ENCODE peak calls at places on chromosome 6, in eight cellular contexts. A is fibroblast of the aortic adventitia, U is PC-9, H is ovary, R is mammary epithelial cell, G is brain microvascular endothelial cell, X is AG09309, O is left lung. Q is an unnamed sample.

GRCh38 chr6:135183532-135184440 is 2.7 kb downstream of the MYB start:
- DNase-seq in A (peak; percentile 24), R (peak; percentile 49), G (peak; percentile 35), X (no peak), H (no peak), U (peak; percentile 62), O (peak; percentile 53), Q (no peak)

GRCh38 chr6:126063512-126064146 is 77.3 kb downstream of the TRMT11 start:
- DNase-seq in U (no peak), O (no peak), R (no peak), A (no peak), X (no peak), G (peak; percentile 51), H (no peak), Q (peak; percentile 52)

GRCh38 chr6:42493914-42494539 is 42.3 kb upstream of the TRERF1 start:
- DNase-seq in O (no peak), U (no peak), R (no peak), X (no peak), H (no peak), A (no peak), G (no peak), Q (no peak)

GRCh38 chr6:12286381-12287132 is 3.6 kb upstream of the EDN1 start:
- DNase-seq in H (no peak), O (no peak), G (no peak), U (peak; percentile 90), R (no peak), X (peak; percentile 85), A (peak; percentile 47), Q (no peak)

GRCh38 chr6:18034798-18035202 is 47.4 kb upstream of the KIF13A start:
- DNase-seq in U (no peak), O (no peak), R (no peak), G (peak; percentile 25), A (no peak), X (no peak), H (no peak), Q (no peak)

GRCh38 chr6:134517863-134518262 is 200.0 kb upstream of the SGK1 start:
- DNase-seq in O (no peak), H (no peak), U (no peak), G (no peak), R (no peak), X (no peak), A (no peak), Q (no peak)

GRCh38 chr6:121615493-121615892 is 180.0 kb downstream of the GJA1 start:
- DNase-seq in G (no peak), A (no peak), U (no peak), R (no peak), H (no peak), O (no peak), X (no peak), Q (no peak)

GRCh38 chr6:121399971-121400370 is 35.5 kb upstream of the GJA1 start:
- DNase-seq in X (no peak), R (no peak), G (no peak), U (no peak), O (no peak), H (no peak), A (no peak), Q (no peak)

GRCh38 chr6:119116712-119117281 is 38.3 kb upstream of the FAM184A start:
- DNase-seq in A (no peak), O (no peak), U (no peak), R (no peak), G (no peak), H (no peak), X (no peak), Q (no peak)

GRCh38 chr6:78605909-78606446 is 261.4 kb upstream of the IRAK1BP1 start:
- DNase-seq in X (no peak), H (no peak), G (peak; percentile 89), A (peak; percentile 92), R (peak; percentile 60), O (no peak), U (no peak), Q (peak; percentile 73)

GRCh38 chr6:101396552-101397173 is 3.2 kb downstream of the GRIK2 start:
- DNase-seq in G (peak; percentile 61), O (peak; percentile 42), R (peak; percentile 48), A (peak; percentile 70), U (peak; percentile 48), H (no peak), X (no peak), Q (peak; percentile 24)

GRCh38 chr6:43793154-43793874 is 23.3 kb downstream of the VEGFA start:
- DNase-seq in X (no peak), O (no peak), U (no peak), G (no peak), R (no peak), A (no peak), H (no peak), Q (no peak)

GRCh38 chr6:18308070-18308735 is 43.9 kb upstream of the DEK start:
- DNase-seq in U (peak; percentile 78), R (no peak), A (peak; percentile 29), H (no peak), X (peak; percentile 53), G (no peak), O (no peak), Q (peak; percentile 35)

GRCh38 chr6:43192911-43193310 is 10.9 kb downstream of the CUL9 start:
- DNase-seq in R (no peak), A (no peak), O (no peak), X (no peak), U (no peak), H (no peak), G (no peak), Q (no peak)

GRCh38 chr6:155275808-155276480 is 12.1 kb downstream of the CLDN20 start:
- DNase-seq in X (no peak), U (no peak), A (peak; percentile 58), G (peak; percentile 48), R (no peak), O (no peak), H (no peak), Q (no peak)

GRCh38 chr6:24974182-24975171 is 38.7 kb upstream of the RIPOR2 start:
- DNase-seq in G (no peak), R (peak; percentile 25), O (no peak), A (no peak), U (peak; percentile 68), X (no peak), H (no peak), Q (no peak)

GRCh38 chr6:3915076-3915791 is 66.1 kb downstream of the FAM50B start:
- DNase-seq in O (no peak), X (no peak), U (no peak), A (no peak), H (no peak), R (no peak), G (no peak), Q (no peak)

GRCh38 chr6:28225056-28225834 is at the start of gene ZSCAN9:
- DNase-seq in U (peak; percentile 86), O (peak; percentile 83), R (peak; percentile 91), A (peak; percentile 92), H (peak; percentile 83), X (peak; percentile 33), G (peak; percentile 80), Q (peak; percentile 81)

GRCh38 chr6:112307707-112308106 is 39.4 kb upstream of the RFPL4B start:
- DNase-seq in A (no peak), R (no peak), X (no peak), O (no peak), G (no peak), U (no peak), H (no peak), Q (no peak)

GRCh38 chr6:31888281-31889258 is 8.9 kb downstream of the EHMT2 start:
- DNase-seq in O (no peak), H (no peak), U (no peak), A (no peak), X (no peak), G (no peak), R (no peak), Q (peak; percentile 49)

GRCh38 chr6:4581468-4582420 is 194.5 kb upstream of the CDYL start:
- DNase-seq in R (no peak), X (peak; percentile 73), H (no peak), G (peak; percentile 88), U (peak; percentile 39), A (peak; percentile 97), O (no peak), Q (peak; percentile 67)

GRCh38 chr6:149234051-149234962 is 83.2 kb upstream of the TAB2 start:
- DNase-seq in H (no peak), R (peak; percentile 86), U (peak; percentile 57), O (no peak), G (peak; percentile 46), X (peak; percentile 28), A (peak; percentile 79), Q (peak; percentile 20)

GRCh38 chr6:82567621-82568020 is 204.0 kb downstream of the TPBG start:
- DNase-seq in H (no peak), X (no peak), U (no peak), R (no peak), A (no peak), O (no peak), G (no peak), Q (no peak)

GRCh38 chr6:34237722-34238506 is 1.2 kb downstream of the HMGA1 start:
- DNase-seq in O (no peak), X (no peak), G (no peak), H (no peak), A (no peak), U (no peak), R (no peak), Q (peak; percentile 77)

GRCh38 chr6:154166140-154166539 is 127.1 kb downstream of the OPRM1 start:
- DNase-seq in H (no peak), R (no peak), O (no peak), U (no peak), A (no peak), G (no peak), X (no peak), Q (no peak)
- TF ChIP-seq CTCF in H (no peak), R (peak; percentile 14), O (no peak), U (no peak), A (no peak), G (peak; percentile 14), X (no peak), Q (no peak)

GRCh38 chr6:2858678-2859324 is 17.1 kb upstream of the SERPINB1 start:
- DNase-seq in R (no peak), O (no peak), A (peak; percentile 18), G (no peak), X (no peak), H (no peak), U (no peak), Q (no peak)
- H3K4me3 ChIP-seq in R (no peak overlapping the region), O (peak overlapping the region; percentile 3), A (peak overlapping the region; percentile 22), G (no peak overlapping the region), X (no peak overlapping the region), H (no peak overlapping the region), U (no peak overlapping the region), Q (no peak overlapping the region)

GRCh38 chr6:132392792-132393191 is 8.5 kb downstream of the MOXD1 start:
- DNase-seq in X (no peak), U (no peak), O (no peak), A (peak; percentile 30), G (no peak), R (peak; percentile 22), H (no peak), Q (no peak)
- TF ChIP-seq CTCF in X (peak; percentile 15), U (peak; percentile 72), O (no peak), A (peak; percentile 8), G (peak; percentile 40), R (peak; percentile 41), H (no peak), Q (peak; percentile 6)

DNA sequence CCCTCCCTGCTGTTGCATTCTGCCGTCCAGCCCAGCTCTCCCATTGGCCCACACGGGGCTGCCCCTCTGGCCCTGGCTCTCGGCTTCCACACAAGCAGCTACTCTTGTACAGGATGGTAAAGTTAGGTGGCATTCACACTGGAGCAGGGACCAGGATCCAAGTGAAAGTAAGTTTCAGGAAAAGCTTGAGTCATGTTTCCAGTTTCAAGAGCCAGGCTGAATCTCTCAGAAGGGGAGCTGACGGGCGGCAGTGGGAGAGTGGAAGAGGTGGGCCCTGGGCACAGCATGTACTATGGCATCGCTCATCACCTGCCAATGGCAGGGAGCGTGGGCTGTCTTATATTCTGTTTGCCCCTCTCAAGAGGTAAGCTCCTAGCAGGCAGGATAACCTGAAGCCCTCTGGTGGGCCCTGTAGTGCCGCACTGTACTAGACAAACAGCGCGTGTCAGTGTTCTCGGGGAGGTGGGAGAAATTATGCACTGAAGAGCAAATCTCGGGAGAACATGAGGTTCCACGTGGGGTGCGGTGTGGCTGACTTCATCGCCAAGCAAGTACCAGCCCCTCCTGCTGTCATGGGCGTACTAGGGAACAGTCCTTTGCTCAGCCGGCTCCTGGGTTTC is 241.5 kb downstream of the NRN1 start:
- DNase-seq in X (no peak), U (no peak), A (no peak), G (no peak), O (no peak), R (no peak), H (no peak), Q (no peak)
- H3K4me3 ChIP-seq in X (no peak overlapping the region), U (no peak overlapping the region), A (no peak overlapping the region), G (no peak overlapping the region), O (no peak overlapping the region), R (no peak overlapping the region), H (no peak overlapping the region), Q (no peak overlapping the region)